ENCODE peak calls at places on chromosomes 7 and 10, in four cellular contexts. L, A, U and J are unnamed samples.

GRCh38 chr10:101139421-101139911 is 8.4 kb downstream of the TLX1 start:
- DNase-seq in L (no peak), A (no peak), U (no peak), J (no peak)

GRCh38 chr10:132878091-132878729 is 64.2 kb downstream of the CFAP46 start:
- DNase-seq in L (no peak), A (peak; percentile 13), U (no peak), J (no peak)

GRCh38 chr10:25865267-25865666 is 68.8 kb upstream of the MYO3A start:
- DNase-seq in L (no peak), A (no peak), U (no peak), J (no peak)

GRCh38 chr10:66919248-66919647 is 6.6 kb upstream of the LRRTM3 start:
- DNase-seq in L (no peak), A (no peak), U (no peak), J (no peak)

GRCh38 chr7:98864726-98865420 is 4.9 kb downstream of the TMEM130 start:
- DNase-seq in L (no peak), A (no peak), U (no peak), J (no peak)

GRCh38 chr7:128862571-128863432 is at the start of gene ATP6V1F:
- DNase-seq in L (peak; percentile 99), A (peak; percentile 94), U (peak; percentile 98), J (peak; percentile 86)

GRCh38 chr7:7642081-7642480 is 1.5 kb downstream of the UMAD1 start:
- DNase-seq in L (no peak), A (no peak), U (no peak), J (no peak)

GRCh38 chr7:73871163-73872011 is 10.4 kb downstream of the TMEM270 start:
- DNase-seq in L (no peak), A (no peak), U (no peak), J (no peak)

GRCh38 chr7:28853834-28854749 is 104.0 kb downstream of the TRIL start:
- DNase-seq in L (peak; percentile 86), A (peak; percentile 68), U (peak; percentile 97), J (peak; percentile 35)

GRCh38 chr7:12490105-12490688 is 80.3 kb upstream of the SCIN start:
- DNase-seq in L (no peak), A (no peak), U (no peak), J (peak; percentile 28)

GRCh38 chr7:89680161-89680560 is 474.1 kb upstream of the STEAP1 start:
- DNase-seq in L (no peak), A (no peak), U (no peak), J (no peak)

GRCh38 chr10:47332371-47332770 is 10.1 kb downstream of the GDF2 start:
- DNase-seq in L (no peak), A (no peak), U (no peak), J (no peak)

GRCh38 chr7:87225696-87226095 is 6.2 kb upstream of the TMEM243 start:
- DNase-seq in L (no peak), A (no peak), U (peak; percentile 24), J (no peak)

GRCh38 chr10:45423976-45424499 is 50.0 kb downstream of the ALOX5 start:
- DNase-seq in L (no peak), A (no peak), U (no peak), J (no peak)

GRCh38 chr10:33041783-33042437 is 83.9 kb upstream of the ITGB1 start:
- DNase-seq in L (no peak), A (no peak), U (no peak), J (no peak)

GRCh38 chr10:28984431-28984830 is 304.4 kb upstream of the LYZL1 start:
- DNase-seq in L (no peak), A (no peak), U (peak; percentile 84), J (no peak)

GRCh38 chr7:122304996-122305421 is 459 bp upstream of the FEZF1 start:
- DNase-seq in L (peak; percentile 29), A (no peak), U (no peak), J (no peak)

GRCh38 chr10:89810908-89811515 is 109.6 kb downstream of the KIF20B start:
- DNase-seq in L (no peak), A (no peak), U (no peak), J (no peak)

GRCh38 chr7:2528481-2529095 is 9.0 kb downstream of the LFNG start:
- DNase-seq in L (no peak), A (no peak), U (no peak), J (no peak)

GRCh38 chr10:69883256-69883655 is 81.5 kb downstream of the COL13A1 start:
- DNase-seq in L (no peak), A (no peak), U (peak; percentile 55), J (no peak)

GRCh38 chr10:91551856-91552255 is 81.0 kb downstream of the PPP1R3C start:
- DNase-seq in L (no peak), A (no peak), U (peak; percentile 27), J (no peak)